ENCODE peak calls at places on chromosomes 2 and 18, in eight cellular contexts. One of them, this sample, is unnamed.

GRCh38 chr18:34976899-34977786 is 64.1 kb upstream of the MAPRE2 start:
- DNase-seq in DMS153: peak
- DNase-seq in amygdala: peak
- DNase-seq in esophagus muscularis mucosa: peak
- DNase-seq in H54: peak
- DNase-seq in ovary: peak
- DNase-seq in activated gamma-delta T cell treated with Interleukin-2 at 50 U/mL for 16 hours: peak
- DNase-seq in AG09309: no peak
- DNase-seq in this sample: no peak

GRCh38 chr2:200829258-200829655 is 17.5 kb downstream of the BZW1 start:
- DNase-seq in esophagus muscularis mucosa: peak
- DNase-seq in amygdala: no peak
- DNase-seq in ovary: no peak
- DNase-seq in DMS153: no peak
- DNase-seq in H54: no peak
- DNase-seq in activated gamma-delta T cell treated with Interleukin-2 at 50 U/mL for 16 hours: no peak
- DNase-seq in AG09309: no peak
- DNase-seq in this sample: no peak

GRCh38 chr2:62340981-62341624 is 145.2 kb downstream of the B3GNT2 start:
- DNase-seq in amygdala: no peak
- DNase-seq in esophagus muscularis mucosa: no peak
- DNase-seq in ovary: no peak
- DNase-seq in DMS153: peak
- DNase-seq in H54: no peak
- DNase-seq in activated gamma-delta T cell treated with Interleukin-2 at 50 U/mL for 16 hours: no peak
- DNase-seq in AG09309: no peak
- DNase-seq in this sample: peak

GRCh38 chr2:196635156-196635555 is 4.4 kb upstream of the CCDC150 start:
- DNase-seq in H54: no peak
- DNase-seq in AG09309: no peak
- DNase-seq in amygdala: no peak
- DNase-seq in ovary: no peak
- DNase-seq in DMS153: no peak
- DNase-seq in esophagus muscularis mucosa: no peak
- DNase-seq in activated gamma-delta T cell treated with Interleukin-2 at 50 U/mL for 16 hours: no peak
- DNase-seq in this sample: no peak

GRCh38 chr2:140242889-140243288 is 1462.7 kb upstream of the NXPH2 start:
- DNase-seq in DMS153: peak
- DNase-seq in AG09309: no peak
- DNase-seq in ovary: no peak
- DNase-seq in amygdala: no peak
- DNase-seq in activated gamma-delta T cell treated with Interleukin-2 at 50 U/mL for 16 hours: no peak
- DNase-seq in H54: no peak
- DNase-seq in esophagus muscularis mucosa: no peak
- DNase-seq in this sample: no peak

GRCh38 chr2:202122975-202123765 is 50.1 kb downstream of the KIAA2012 start:
- DNase-seq in ovary: peak
- DNase-seq in AG09309: no peak
- DNase-seq in activated gamma-delta T cell treated with Interleukin-2 at 50 U/mL for 16 hours: no peak
- DNase-seq in H54: no peak
- DNase-seq in DMS153: peak
- DNase-seq in esophagus muscularis mucosa: no peak
- DNase-seq in amygdala: no peak
- DNase-seq in this sample: no peak

GRCh38 chr18:57705861-57706590 is 84.4 kb upstream of the NARS1 start:
- DNase-seq in amygdala: no peak
- DNase-seq in ovary: no peak
- DNase-seq in H54: no peak
- DNase-seq in activated gamma-delta T cell treated with Interleukin-2 at 50 U/mL for 16 hours: no peak
- DNase-seq in AG09309: no peak
- DNase-seq in DMS153: no peak
- DNase-seq in esophagus muscularis mucosa: no peak
- DNase-seq in this sample: no peak

GRCh38 chr18:12336887-12337286 is 28.8 kb downstream of the TUBB6 start:
- DNase-seq in H54: no peak
- DNase-seq in activated gamma-delta T cell treated with Interleukin-2 at 50 U/mL for 16 hours: no peak
- DNase-seq in DMS153: no peak
- DNase-seq in AG09309: no peak
- DNase-seq in esophagus muscularis mucosa: no peak
- DNase-seq in amygdala: no peak
- DNase-seq in ovary: no peak
- DNase-seq in this sample: no peak

GRCh38 chr2:45156605-45157004 is 147.4 kb upstream of the SIX2 start:
- DNase-seq in H54: no peak
- DNase-seq in AG09309: no peak
- DNase-seq in ovary: no peak
- DNase-seq in DMS153: no peak
- DNase-seq in esophagus muscularis mucosa: no peak
- DNase-seq in amygdala: no peak
- DNase-seq in activated gamma-delta T cell treated with Interleukin-2 at 50 U/mL for 16 hours: no peak
- DNase-seq in this sample: no peak

GRCh38 chr2:159200498-159200897 is 86.0 kb downstream of the WDSUB1 start:
- DNase-seq in DMS153: no peak
- DNase-seq in ovary: no peak
- DNase-seq in esophagus muscularis mucosa: no peak
- DNase-seq in AG09309: peak
- DNase-seq in activated gamma-delta T cell treated with Interleukin-2 at 50 U/mL for 16 hours: no peak
- DNase-seq in H54: no peak
- DNase-seq in amygdala: no peak
- DNase-seq in this sample: no peak

GRCh38 chr2:174246944-174247381 is 1.4 kb downstream of the OLA1 start:
- DNase-seq in H54: no peak
- DNase-seq in ovary: peak
- DNase-seq in activated gamma-delta T cell treated with Interleukin-2 at 50 U/mL for 16 hours: no peak
- DNase-seq in amygdala: no peak
- DNase-seq in DMS153: no peak
- DNase-seq in AG09309: no peak
- DNase-seq in esophagus muscularis mucosa: no peak
- DNase-seq in this sample: no peak

GRCh38 chr18:49819768-49820662 is 6.7 kb upstream of the ACAA2 start:
- DNase-seq in activated gamma-delta T cell treated with Interleukin-2 at 50 U/mL for 16 hours: peak
- DNase-seq in AG09309: no peak
- DNase-seq in amygdala: no peak
- DNase-seq in ovary: no peak
- DNase-seq in DMS153: no peak
- DNase-seq in H54: no peak
- DNase-seq in esophagus muscularis mucosa: no peak
- DNase-seq in this sample: no peak

GRCh38 chr2:43127208-43127940 is 99.0 kb downstream of the ZFP36L2 start:
- DNase-seq in amygdala: no peak
- DNase-seq in AG09309: no peak
- DNase-seq in H54: no peak
- DNase-seq in esophagus muscularis mucosa: no peak
- DNase-seq in activated gamma-delta T cell treated with Interleukin-2 at 50 U/mL for 16 hours: peak
- DNase-seq in DMS153: no peak
- DNase-seq in ovary: no peak
- DNase-seq in this sample: no peak

GRCh38 chr2:184444623-184445223 is 153.6 kb upstream of the ZNF804A start:
- DNase-seq in amygdala: no peak
- DNase-seq in DMS153: no peak
- DNase-seq in AG09309: no peak
- DNase-seq in ovary: no peak
- DNase-seq in H54: no peak
- DNase-seq in activated gamma-delta T cell treated with Interleukin-2 at 50 U/mL for 16 hours: no peak
- DNase-seq in esophagus muscularis mucosa: no peak
- DNase-seq in this sample: no peak

GRCh38 chr2:128282246-128282975 is 36.3 kb downstream of the HS6ST1 start:
- DNase-seq in amygdala: no peak
- DNase-seq in ovary: no peak
- DNase-seq in esophagus muscularis mucosa: no peak
- DNase-seq in H54: no peak
- DNase-seq in activated gamma-delta T cell treated with Interleukin-2 at 50 U/mL for 16 hours: no peak
- DNase-seq in AG09309: no peak
- DNase-seq in DMS153: no peak
- DNase-seq in this sample: no peak

GRCh38 chr2:172968061-172968469 is 107.6 kb upstream of the MAP3K20 start:
- DNase-seq in activated gamma-delta T cell treated with Interleukin-2 at 50 U/mL for 16 hours: no peak
- DNase-seq in ovary: peak
- DNase-seq in esophagus muscularis mucosa: no peak
- DNase-seq in AG09309: peak
- DNase-seq in H54: peak
- DNase-seq in DMS153: no peak
- DNase-seq in amygdala: no peak
- DNase-seq in this sample: no peak

GRCh38 chr18:2168022-2168421 is 403.3 kb downstream of the METTL4 start:
- DNase-seq in esophagus muscularis mucosa: no peak
- DNase-seq in AG09309: no peak
- DNase-seq in DMS153: no peak
- DNase-seq in amygdala: no peak
- DNase-seq in activated gamma-delta T cell treated with Interleukin-2 at 50 U/mL for 16 hours: no peak
- DNase-seq in H54: no peak
- DNase-seq in ovary: no peak
- DNase-seq in this sample: no peak

GRCh38 chr18:70047931-70048603 is 100.4 kb upstream of the CD226 start:
- DNase-seq in amygdala: no peak
- DNase-seq in ovary: no peak
- DNase-seq in esophagus muscularis mucosa: no peak
- DNase-seq in AG09309: peak
- DNase-seq in H54: peak
- DNase-seq in DMS153: no peak
- DNase-seq in activated gamma-delta T cell treated with Interleukin-2 at 50 U/mL for 16 hours: no peak
- DNase-seq in this sample: no peak

GRCh38 chr2:48137829-48138228 is 231.5 kb upstream of the FBXO11 start:
- DNase-seq in DMS153: no peak
- DNase-seq in amygdala: no peak
- DNase-seq in esophagus muscularis mucosa: no peak
- DNase-seq in ovary: no peak
- DNase-seq in activated gamma-delta T cell treated with Interleukin-2 at 50 U/mL for 16 hours: no peak
- DNase-seq in AG09309: no peak
- DNase-seq in H54: no peak
- DNase-seq in this sample: no peak

GRCh38 chr2:46669996-46670793 is 190.8 kb downstream of the TMEM247 start:
- DNase-seq in amygdala: no peak
- DNase-seq in H54: peak
- DNase-seq in DMS153: no peak
- DNase-seq in ovary: no peak
- DNase-seq in esophagus muscularis mucosa: peak
- DNase-seq in activated gamma-delta T cell treated with Interleukin-2 at 50 U/mL for 16 hours: no peak
- DNase-seq in AG09309: no peak
- DNase-seq in this sample: no peak

GRCh38 chr18:28062446-28062845 is 114.5 kb downstream of the CDH2 start:
- DNase-seq in activated gamma-delta T cell treated with Interleukin-2 at 50 U/mL for 16 hours: no peak
- DNase-seq in AG09309: peak
- DNase-seq in DMS153: no peak
- DNase-seq in ovary: no peak
- DNase-seq in esophagus muscularis mucosa: no peak
- DNase-seq in amygdala: no peak
- DNase-seq in H54: no peak
- DNase-seq in this sample: no peak

GRCh38 chr2:239258248-239258647 is 142.6 kb downstream of the HDAC4 start:
- DNase-seq in DMS153: no peak
- DNase-seq in AG09309: no peak
- DNase-seq in ovary: peak
- DNase-seq in H54: no peak
- DNase-seq in amygdala: no peak
- DNase-seq in activated gamma-delta T cell treated with Interleukin-2 at 50 U/mL for 16 hours: no peak
- DNase-seq in esophagus muscularis mucosa: no peak
- DNase-seq in this sample: no peak

GRCh38 chr2:62363166-62363565 is 142.8 kb downstream of the TMEM17 start:
- DNase-seq in activated gamma-delta T cell treated with Interleukin-2 at 50 U/mL for 16 hours: no peak
- DNase-seq in esophagus muscularis mucosa: no peak
- DNase-seq in DMS153: no peak
- DNase-seq in AG09309: no peak
- DNase-seq in ovary: no peak
- DNase-seq in H54: no peak
- DNase-seq in amygdala: no peak
- DNase-seq in this sample: peak

GRCh38 chr18:5582849-5583667 is 39.3 kb upstream of the EPB41L3 start:
- DNase-seq in esophagus muscularis mucosa: no peak
- DNase-seq in amygdala: no peak
- DNase-seq in DMS153: no peak
- DNase-seq in AG09309: no peak
- DNase-seq in H54: peak
- DNase-seq in ovary: no peak
- DNase-seq in activated gamma-delta T cell treated with Interleukin-2 at 50 U/mL for 16 hours: no peak
- DNase-seq in this sample: no peak

GRCh38 chr18:45081579-45082181 is 401.0 kb downstream of the SETBP1 start:
- DNase-seq in AG09309: no peak
- DNase-seq in activated gamma-delta T cell treated with Interleukin-2 at 50 U/mL for 16 hours: no peak
- DNase-seq in H54: no peak
- DNase-seq in DMS153: no peak
- DNase-seq in ovary: no peak
- DNase-seq in amygdala: no peak
- DNase-seq in esophagus muscularis mucosa: no peak
- DNase-seq in this sample: no peak

GRCh38 chr2:151289972-151290335 is 486 bp upstream of the NMI start:
- DNase-seq in ovary: peak
- DNase-seq in esophagus muscularis mucosa: no peak
- DNase-seq in activated gamma-delta T cell treated with Interleukin-2 at 50 U/mL for 16 hours: no peak
- DNase-seq in AG09309: no peak
- DNase-seq in H54: peak
- DNase-seq in DMS153: no peak
- DNase-seq in amygdala: no peak
- DNase-seq in this sample: no peak

GRCh38 chr2:121530210-121530562 is 494 bp upstream of the RNU4ATAC start:
- DNase-seq in AG09309: no peak
- DNase-seq in esophagus muscularis mucosa: peak
- DNase-seq in DMS153: peak
- DNase-seq in ovary: peak
- DNase-seq in H54: peak
- DNase-seq in amygdala: peak
- DNase-seq in activated gamma-delta T cell treated with Interleukin-2 at 50 U/mL for 16 hours: no peak
- DNase-seq in this sample: peak

GRCh38 chr2:184554736-184555135 is 43.6 kb upstream of the ZNF804A start:
- DNase-seq in esophagus muscularis mucosa: no peak
- DNase-seq in ovary: no peak
- DNase-seq in amygdala: no peak
- DNase-seq in H54: no peak
- DNase-seq in AG09309: no peak
- DNase-seq in activated gamma-delta T cell treated with Interleukin-2 at 50 U/mL for 16 hours: no peak
- DNase-seq in DMS153: no peak
- DNase-seq in this sample: no peak

GRCh38 chr18:26405190-26405781 is 143.1 kb downstream of the KCTD1 start:
- DNase-seq in activated gamma-delta T cell treated with Interleukin-2 at 50 U/mL for 16 hours: no peak
- DNase-seq in amygdala: no peak
- DNase-seq in H54: no peak
- DNase-seq in esophagus muscularis mucosa: peak
- DNase-seq in DMS153: peak
- DNase-seq in ovary: no peak
- DNase-seq in AG09309: no peak
- DNase-seq in this sample: no peak

This sample was measured in GM12878.